ENCODE peak calls at places on chromosomes 12 and 14, in eight cellular contexts. M is choroid plexus epithelial cell; C is LHCN-M2; I is neuronal stem cell; D is activated CD4-positive, alpha-beta T cell treated with anti-CD3 and anti-CD28 coated beads, Interleukin-2, amount 50 U/mL, for 4 hours; W is Caco-2; Y is activated gamma-delta T cell treated with anti-CD3 and anti-CD28 coated beads, Interleukin-2, amount 50 U/mL, for 16 hours; Z is stimulated activated CD4-positive, alpha-beta T cell treated with anti-CD3 and anti-CD28 coated beads, Interleukin-4, amount 100 ng/mL, for 1 hour. L is an unnamed sample.

GRCh38 chr12:41220931-41221330 is 32.8 kb downstream of the PDZRN4 start:
- DNase-seq in M (no peak), C (no peak), I (no peak), D (no peak), W (no peak), Y (no peak), Z (no peak), L (no peak)

GRCh38 chr12:71846322-71846940 is 6.9 kb downstream of the TBC1D15 start:
- DNase-seq in M (peak; percentile 68), C (peak; percentile 34), I (no peak), D (no peak), W (no peak), Y (no peak), Z (no peak), L (no peak)

GRCh38 chr12:5078423-5078822 is 34.7 kb downstream of the KCNA5 start:
- DNase-seq in M (no peak), C (no peak), I (no peak), D (no peak), W (no peak), Y (no peak), Z (no peak), L (no peak)

GRCh38 chr12:53500776-53501614 is at the start of gene TARBP2:
- DNase-seq in M (peak; percentile 100), C (peak; percentile 100), I (peak; percentile 99), D (peak; percentile 92), W (peak; percentile 98), Y (peak; percentile 98), Z (peak; percentile 95), L (peak; percentile 96)

GRCh38 chr12:3047961-3048360 is 29.2 kb upstream of the TSPAN9 start:
- DNase-seq in M (no peak), C (no peak), I (no peak), D (no peak), W (no peak), Y (no peak), Z (no peak), L (no peak)

GRCh38 chr12:87952850-87953249 is 76.4 kb downstream of the C12orf50 start:
- DNase-seq in M (peak; percentile 22), C (no peak), I (peak; percentile 12), D (no peak), W (no peak), Y (no peak), Z (no peak), L (no peak)

GRCh38 chr12:124536613-124537012 is 30.8 kb downstream of the NCOR2 start:
- DNase-seq in M (peak; percentile 66), C (peak; percentile 45), I (no peak), D (no peak), W (no peak), Y (no peak), Z (no peak), L (no peak)

GRCh38 chr14:102029956-102030355 is 56.9 kb downstream of the HSP90AA1 start:
- DNase-seq in M (peak; percentile 99), C (peak; percentile 94), I (no peak), D (no peak), W (no peak), Y (no peak), Z (no peak), L (no peak)

GRCh38 chr14:103733651-103734050 is 18.0 kb downstream of the ZFYVE21 start:
- DNase-seq in M (no peak), C (peak; percentile 30), I (no peak), D (no peak), W (no peak), Y (no peak), Z (no peak), L (no peak)

GRCh38 chr12:75437564-75437963 is 43.0 kb upstream of the GLIPR1 start:
- DNase-seq in M (peak; percentile 81), C (peak; percentile 26), I (no peak), D (no peak), W (no peak), Y (no peak), Z (no peak), L (no peak)

GRCh38 chr14:23564181-23564812 is 3.3 kb downstream of the AP1G2 start:
- DNase-seq in M (no peak), C (no peak), I (no peak), D (no peak), W (no peak), Y (no peak), Z (no peak), L (no peak)

GRCh38 chr14:52014601-52015267 is 25.4 kb downstream of the RTRAF start:
- DNase-seq in M (no peak), C (no peak), I (no peak), D (no peak), W (no peak), Y (no peak), Z (no peak), L (peak; percentile 62)

GRCh38 chr12:104462931-104463339 is 6.2 kb downstream of the CHST11 start:
- DNase-seq in M (peak; percentile 33), C (no peak), I (no peak), D (peak; percentile 31), W (no peak), Y (no peak), Z (no peak), L (no peak)

GRCh38 chr12:40158592-40159111 is 52.8 kb upstream of the SLC2A13 start:
- DNase-seq in M (peak; percentile 12), C (peak; percentile 70), I (no peak), D (no peak), W (no peak), Y (no peak), Z (no peak), L (no peak)

GRCh38 chr12:122184522-122184921 is 1.6 kb downstream of the LRRC43 start:
- DNase-seq in M (no peak), C (no peak), I (no peak), D (no peak), W (no peak), Y (no peak), Z (no peak), L (no peak)

GRCh38 chr14:85301506-85301905 is 228.4 kb upstream of the FLRT2 start:
- DNase-seq in M (no peak), C (no peak), I (no peak), D (no peak), W (no peak), Y (no peak), Z (no peak), L (no peak)

GRCh38 chr12:16012086-16012485 is 101.0 kb downstream of the DERA start:
- DNase-seq in M (peak; percentile 78), C (peak; percentile 68), I (no peak), D (no peak), W (no peak), Y (no peak), Z (no peak), L (no peak)

GRCh38 chr12:52428121-52428520 is 6.0 kb downstream of the KRT75 start:
- DNase-seq in M (no peak), C (no peak), I (no peak), D (no peak), W (no peak), Y (no peak), Z (no peak), L (no peak)

GRCh38 chr12:94326727-94327126 is 132.9 kb downstream of the CEP83 start:
- DNase-seq in M (peak; percentile 85), C (peak; percentile 88), I (no peak), D (no peak), W (no peak), Y (no peak), Z (no peak), L (no peak)

GRCh38 chr14:103329421-103330347 is 4.4 kb upstream of the EIF5 start:
- DNase-seq in M (peak; percentile 69), C (no peak), I (no peak), D (no peak), W (no peak), Y (no peak), Z (no peak), L (no peak)

L was measured in posterior cingulate gyrus.